ENCODE peak calls at places on chromosomes 16 and 17, in four cellular contexts. A, Y, N and F are unnamed samples.

GRCh38 chr16:2008009-2008526 is 1.6 kb downstream of the ZNF598 start:
- DNase-seq in A (no peak), Y (no peak), N (no peak), F (no peak)

GRCh38 chr17:76351526-76352071 is 2.1 kb downstream of the PRPSAP1 start:
- DNase-seq in A (no peak), Y (peak; percentile 92), N (no peak), F (no peak)

GRCh38 chr17:3928394-3928793 is 12.1 kb upstream of the P2RX1 start:
- DNase-seq in A (no peak), Y (no peak), N (no peak), F (no peak)

GRCh38 chr16:1961651-1962067 is 2.3 kb downstream of the NDUFB10 start:
- DNase-seq in A (no peak), Y (peak; percentile 49), N (no peak), F (no peak)

GRCh38 chr16:84362410-84362809 is 5.9 kb upstream of the ATP2C2 start:
- DNase-seq in A (no peak), Y (no peak), N (no peak), F (no peak)

GRCh38 chr16:64339052-64339770 is 782.7 kb downstream of the CDH11 start:
- DNase-seq in A (no peak), Y (no peak), N (no peak), F (no peak)

GRCh38 chr17:74123350-74123749 is 80.1 kb upstream of the RPL38 start:
- DNase-seq in A (no peak), Y (no peak), N (no peak), F (no peak)

GRCh38 chr16:66798162-66798561 is 3.2 kb downstream of the TERB1 start:
- DNase-seq in A (no peak), Y (no peak), N (no peak), F (no peak)

GRCh38 chr16:22630242-22630641 is 119.6 kb downstream of the NPIPB5 start:
- DNase-seq in A (no peak), Y (no peak), N (no peak), F (no peak)

GRCh38 chr16:46929378-46930332 is 43.8 kb downstream of the DNAJA2 start:
- DNase-seq in A (peak; percentile 94), Y (peak; percentile 60), N (no peak), F (peak; percentile 56)

GRCh38 chr17:61574542-61575351 is 16.3 kb downstream of the NACA2 start:
- DNase-seq in A (no peak), Y (peak; percentile 80), N (no peak), F (no peak)

GRCh38 chr17:43881758-43882505 is 25.4 kb downstream of the MPP2 start:
- DNase-seq in A (no peak), Y (no peak), N (no peak), F (no peak)

GRCh38 chr17:72385482-72385881 is 264.7 kb downstream of the SOX9 start:
- DNase-seq in A (no peak), Y (no peak), N (no peak), F (no peak)

GRCh38 chr17:65633988-65634387 is 72.5 kb upstream of the AXIN2 start:
- DNase-seq in A (no peak), Y (peak; percentile 89), N (no peak), F (no peak)

GRCh38 chr17:67998466-67998865 is 2.2 kb upstream of the C17orf58 start:
- DNase-seq in A (no peak), Y (no peak), N (no peak), F (no peak)

GRCh38 chr16:79618041-79618711 is 17.6 kb upstream of the MAF start:
- DNase-seq in A (no peak), Y (no peak), N (no peak), F (no peak)

GRCh38 chr17:1134634-1135324 is 45.0 kb downstream of the ABR start:
- DNase-seq in A (no peak), Y (no peak), N (no peak), F (no peak)

GRCh38 chr17:79670537-79671386 is 59.9 kb upstream of the RBFOX3 start:
- DNase-seq in A (no peak), Y (no peak), N (no peak), F (no peak)

GRCh38 chr17:27631897-27632725 is 1.1 kb downstream of the LGALS9 start:
- DNase-seq in A (no peak), Y (no peak), N (no peak), F (no peak)

GRCh38 chr16:4314532-4315184 is 1.2 kb upstream of the GLIS2 start:
- DNase-seq in A (peak; percentile 66), Y (no peak), N (no peak), F (no peak)

GRCh38 chr17:48636177-48637018 is 10.2 kb upstream of the HOXB9 start:
- DNase-seq in A (peak; percentile 98), Y (peak; percentile 83), N (no peak), F (peak; percentile 80)

GRCh38 chr16:10297341-10298006 is 88.4 kb upstream of the ATF7IP2 start:
- DNase-seq in A (no peak), Y (peak; percentile 64), N (peak; percentile 98), F (no peak)

GRCh38 chr16:58507195-58507962 is 7.4 kb downstream of the NDRG4 start:
- DNase-seq in A (no peak), Y (no peak), N (no peak), F (no peak)

GRCh38 chr17:57422574-57423164 is 166.3 kb downstream of the MSI2 start:
- DNase-seq in A (no peak), Y (no peak), N (peak; percentile 77), F (no peak)

GRCh38 chr17:6768447-6768846 is 7.6 kb upstream of the FBXO39 start:
- DNase-seq in A (no peak), Y (no peak), N (no peak), F (no peak)

GRCh38 chr17:42845918-42846593 is 1.7 kb downstream of the AOC2 start:
- DNase-seq in A (no peak), Y (no peak), N (no peak), F (no peak)

GRCh38 chr16:79439866-79440265 is 160.7 kb downstream of the MAF start:
- DNase-seq in A (no peak), Y (no peak), N (no peak), F (no peak)

DNA sequence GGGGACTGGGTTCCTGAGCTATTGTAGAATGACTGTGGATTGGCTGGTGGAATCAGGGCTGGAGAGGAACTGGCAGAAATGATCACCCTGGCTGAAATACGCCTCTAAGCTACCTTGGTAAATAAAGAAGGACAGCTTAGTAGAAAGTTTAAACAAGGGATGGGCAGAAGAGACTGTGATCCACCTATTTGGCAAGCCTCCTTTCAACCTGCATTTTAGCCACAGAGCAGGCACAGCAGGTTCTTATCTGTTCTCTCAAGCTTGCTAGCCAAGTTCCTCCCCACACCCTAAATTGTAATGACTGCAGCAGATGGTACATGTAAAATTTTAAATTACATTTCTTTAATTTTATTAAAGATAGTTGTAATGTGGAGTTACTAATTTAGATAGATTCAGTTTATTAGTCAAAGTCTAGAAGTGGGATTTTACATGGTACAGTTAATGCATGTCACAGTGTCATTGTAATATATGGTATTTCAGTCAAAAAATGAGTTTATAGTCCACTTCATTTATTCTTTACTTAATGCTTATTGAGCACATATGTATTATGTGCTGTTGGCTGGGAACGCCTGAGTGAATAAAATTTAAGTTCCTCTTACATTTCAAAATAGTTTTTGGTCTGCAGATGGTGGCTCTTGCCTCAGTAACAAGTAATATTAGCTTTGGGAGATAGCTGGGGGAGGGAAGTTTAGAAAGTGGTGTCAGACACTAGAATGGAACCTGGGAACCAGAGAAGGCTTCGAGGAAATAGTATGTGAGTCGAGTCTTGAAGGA is 11.2 kb downstream of the EPN2 start:
- DNase-seq in A (no peak), Y (no peak), N (no peak), F (no peak)
- TF ChIP-seq SUZ12 in A (no peak), Y (no peak), N (no peak), F (no peak)

DNA sequence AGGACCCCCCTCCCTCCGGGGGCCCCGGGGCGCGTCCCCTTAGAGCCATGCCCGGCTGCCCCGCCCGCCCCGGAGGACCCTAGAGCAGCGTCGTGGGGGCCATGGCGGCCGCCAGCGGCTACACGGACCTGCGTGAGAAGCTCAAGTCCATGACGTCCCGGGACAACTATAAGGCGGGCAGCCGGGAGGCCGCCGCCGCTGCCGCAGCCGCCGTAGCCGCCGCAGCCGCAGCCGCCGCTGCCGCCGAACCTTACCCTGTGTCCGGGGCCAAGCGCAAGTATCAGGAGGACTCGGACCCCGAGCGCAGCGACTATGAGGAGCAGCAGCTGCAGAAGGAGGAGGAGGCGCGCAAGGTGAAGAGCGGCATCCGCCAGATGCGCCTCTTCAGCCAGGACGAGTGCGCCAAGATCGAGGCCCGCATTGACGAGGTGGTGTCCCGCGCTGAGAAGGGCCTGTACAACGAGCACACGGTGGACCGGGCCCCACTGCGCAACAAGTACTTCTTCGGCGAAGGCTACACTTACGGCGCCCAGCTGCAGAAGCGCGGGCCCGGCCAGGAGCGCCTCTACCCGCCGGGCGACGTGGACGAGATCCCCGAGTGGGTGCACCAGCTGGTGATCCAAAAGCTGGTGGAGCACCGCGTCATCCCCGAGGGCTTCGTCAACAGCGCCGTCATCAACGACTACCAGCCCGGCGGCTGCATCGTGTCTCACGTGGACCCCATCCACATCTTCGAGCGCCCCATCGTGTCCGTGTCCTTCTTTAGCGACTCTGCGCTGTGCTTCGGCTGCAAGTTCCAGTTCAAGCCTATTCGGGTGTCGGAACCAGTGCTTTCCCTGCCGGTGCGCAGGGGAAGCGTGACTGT is 747 bp downstream of the ALKBH5 start:
- DNase-seq in A (peak; percentile 65), Y (no peak), N (no peak), F (no peak)
- TF ChIP-seq ZNF274 in A (no peak), Y (no peak), N (no peak), F (no peak)

DNA sequence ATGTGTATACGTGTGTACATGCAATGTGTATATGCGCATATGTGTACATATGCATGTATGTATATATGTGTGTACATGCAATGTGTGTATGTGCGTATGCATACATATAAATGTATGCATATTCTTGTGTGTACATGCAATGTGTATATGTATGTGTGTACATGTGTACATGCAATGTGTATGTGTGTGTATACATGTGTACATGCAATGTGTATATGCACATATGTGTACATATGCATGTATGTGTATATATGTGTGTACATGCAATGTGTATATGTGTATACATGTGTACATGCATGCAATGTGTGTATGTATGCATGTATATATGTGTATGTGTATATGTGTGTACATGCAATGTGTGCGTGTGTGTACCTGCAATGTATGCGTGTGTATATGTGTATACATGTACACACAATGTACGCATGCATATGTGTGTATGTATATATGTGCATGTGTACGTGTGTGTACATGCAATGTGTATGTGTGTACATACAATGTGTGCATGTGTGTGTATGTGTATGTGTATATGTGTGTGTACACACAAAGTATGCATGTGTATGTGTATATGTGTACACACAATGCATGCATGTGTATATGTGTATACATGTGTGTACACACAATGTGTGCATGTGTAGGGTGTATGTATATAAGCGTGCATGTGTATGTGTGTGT is 167.7 kb downstream of the SHISA9 start:
- DNase-seq in A (no peak), Y (no peak), N (no peak), F (no peak)
- H3K4me3 ChIP-seq in A (no peak overlapping the region), Y (no peak overlapping the region), N (no peak overlapping the region), F (no peak overlapping the region)

GRCh38 chr17:39400547-39401411 is 647 bp downstream of the FBXL20 start:
- DNase-seq in A (no peak), Y (no peak), N (no peak), F (no peak)
- TF ChIP-seq SUZ12 in A (no peak), Y (no peak), N (no peak), F (no peak)